ENCODE peak calls at places on chromosome 12, in four cellular contexts. G is tibial nerve, E is adrenal gland, J is mucosa of descending colon. P is an unnamed sample.

GRCh38 chr12:105716621-105717020 is 386.1 kb downstream of the C12orf75 start:
- DNase-seq in J (no peak), E (no peak), G (no peak), P (no peak)

GRCh38 chr12:32312049-32312670 is 87.2 kb upstream of the FGD4 start:
- DNase-seq in E (no peak), J (no peak), G (no peak), P (no peak)

GRCh38 chr12:119412811-119413794 is 78.6 kb downstream of the CCDC60 start:
- DNase-seq in G (peak), E (peak), J (no peak), P (no peak)

GRCh38 chr12:6826125-6826733 is 2.0 kb upstream of the P3H3 start:
- DNase-seq in J (no peak), G (no peak), E (no peak), P (peak)

GRCh38 chr12:49272790-49273725 is 8.2 kb downstream of the TUBA1C start:
- DNase-seq in J (no peak), G (no peak), E (no peak), P (no peak)

GRCh38 chr12:109963743-109964429 is 32.3 kb downstream of the GIT2 start:
- DNase-seq in J (peak), G (no peak), E (peak), P (no peak)

GRCh38 chr12:115411121-115411520 is 727.1 kb upstream of the TBX3 start:
- DNase-seq in E (no peak), G (no peak), J (no peak), P (no peak)

GRCh38 chr12:123829561-123829960 is 67.5 kb downstream of the DNAH10 start:
- DNase-seq in G (no peak), E (no peak), J (no peak), P (no peak)

GRCh38 chr12:104863549-104863948 is 94.5 kb downstream of the SLC41A2 start:
- DNase-seq in G (no peak), J (no peak), E (no peak), P (no peak)

GRCh38 chr12:101407438-101408345 is at the start of gene ARL1:
- DNase-seq in J (peak), E (peak), G (peak), P (peak)
- TF ChIP-seq CTCF in J (no peak), E (no peak), G (peak), P (no peak)

GRCh38 chr12:34393086-34393820 is 371.0 kb downstream of the ALG10 start:
- DNase-seq in E (peak), G (no peak), J (peak), P (peak)
- TF ChIP-seq CTCF in E (no peak), G (no peak), J (no peak), P (no peak)

GRCh38 chr12:15982921-15983320 is 71.8 kb downstream of the DERA start:
- DNase-seq in E (no peak), G (no peak), J (no peak), P (no peak)

GRCh38 chr12:15984963-15985362 is 73.8 kb downstream of the DERA start:
- DNase-seq in E (no peak), G (no peak), J (no peak), P (no peak)

GRCh38 chr12:15988983-15989382 is 77.9 kb downstream of the DERA start:
- DNase-seq in E (no peak), G (no peak), J (no peak), P (no peak)

GRCh38 chr12:15984097-15984800 is 73.1 kb downstream of the DERA start:
- DNase-seq in E (no peak), G (no peak), J (no peak), P (no peak)

DNA sequence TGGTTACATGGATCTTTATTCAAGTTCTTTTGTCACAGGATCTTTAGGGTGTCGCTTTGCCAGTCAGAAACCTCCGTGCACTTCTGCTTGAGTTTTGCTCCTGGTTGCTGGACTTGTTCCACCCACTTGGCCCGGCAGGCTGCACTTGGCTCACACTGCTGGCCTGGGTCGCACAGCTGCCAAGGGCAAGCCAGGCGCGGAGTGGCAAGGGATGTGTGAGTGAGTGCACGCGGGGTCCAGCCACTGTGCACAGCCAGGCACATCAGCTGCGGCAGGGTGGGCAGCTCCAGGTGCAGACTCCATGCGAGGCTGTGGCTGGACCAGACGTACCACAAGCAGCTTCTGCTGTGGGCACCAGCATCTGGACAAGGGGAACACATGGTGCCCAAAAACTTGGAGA is 76.6 kb downstream of the DERA start:
- DNase-seq in J (no peak), E (no peak), G (no peak), P (no peak)
- TF ChIP-seq CTCF in J (no peak), E (no peak), G (no peak), P (no peak)

DNA sequence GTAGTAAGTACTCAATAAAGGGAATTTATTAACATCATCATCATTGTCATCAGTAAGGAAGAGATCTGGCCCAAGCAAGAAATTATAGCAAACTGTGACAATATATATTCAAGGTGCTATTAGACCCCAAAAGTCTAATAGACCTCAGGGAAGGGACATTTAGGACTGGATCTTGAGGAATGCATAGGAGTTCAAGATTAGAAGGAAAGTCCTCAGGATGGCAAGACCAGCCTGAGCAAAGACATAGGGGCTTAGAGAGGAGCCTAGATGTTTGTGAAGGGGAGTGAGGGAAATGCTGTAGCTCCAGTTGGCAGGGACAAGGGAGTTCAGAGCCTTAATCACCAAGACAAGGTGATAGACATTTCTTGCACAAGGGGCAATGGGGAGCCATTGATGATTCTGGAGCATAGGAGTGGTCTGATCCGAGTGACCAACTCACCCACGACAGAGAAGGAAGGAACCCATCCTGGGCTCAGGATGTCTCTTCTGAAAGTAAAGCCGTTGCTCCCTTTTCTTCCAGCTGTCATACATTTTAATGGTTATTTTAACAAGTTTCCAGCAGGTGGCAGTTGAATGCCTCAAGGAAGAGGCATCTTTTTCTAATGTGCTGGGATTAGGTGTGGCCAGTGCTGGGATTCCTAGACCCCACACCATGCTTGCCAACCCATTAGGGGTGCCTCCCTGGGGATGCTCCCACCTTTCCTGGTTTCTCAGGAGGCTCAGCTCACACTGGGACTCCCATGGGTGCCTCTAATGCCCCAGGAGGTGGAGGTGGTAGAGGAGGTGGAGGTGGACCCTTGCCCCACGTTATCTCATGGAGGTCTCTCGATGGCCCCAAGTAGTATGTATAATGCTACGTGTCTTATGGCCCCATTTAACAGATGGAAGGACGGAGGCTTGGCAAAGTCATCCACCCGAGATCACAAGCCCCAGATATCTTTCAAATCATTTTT is 37.8 kb downstream of the PHETA1 start:
- DNase-seq in J (no peak), E (no peak), G (no peak), P (no peak)
- TF ChIP-seq CTCF in J (no peak), E (peak), G (peak), P (peak)

DNA sequence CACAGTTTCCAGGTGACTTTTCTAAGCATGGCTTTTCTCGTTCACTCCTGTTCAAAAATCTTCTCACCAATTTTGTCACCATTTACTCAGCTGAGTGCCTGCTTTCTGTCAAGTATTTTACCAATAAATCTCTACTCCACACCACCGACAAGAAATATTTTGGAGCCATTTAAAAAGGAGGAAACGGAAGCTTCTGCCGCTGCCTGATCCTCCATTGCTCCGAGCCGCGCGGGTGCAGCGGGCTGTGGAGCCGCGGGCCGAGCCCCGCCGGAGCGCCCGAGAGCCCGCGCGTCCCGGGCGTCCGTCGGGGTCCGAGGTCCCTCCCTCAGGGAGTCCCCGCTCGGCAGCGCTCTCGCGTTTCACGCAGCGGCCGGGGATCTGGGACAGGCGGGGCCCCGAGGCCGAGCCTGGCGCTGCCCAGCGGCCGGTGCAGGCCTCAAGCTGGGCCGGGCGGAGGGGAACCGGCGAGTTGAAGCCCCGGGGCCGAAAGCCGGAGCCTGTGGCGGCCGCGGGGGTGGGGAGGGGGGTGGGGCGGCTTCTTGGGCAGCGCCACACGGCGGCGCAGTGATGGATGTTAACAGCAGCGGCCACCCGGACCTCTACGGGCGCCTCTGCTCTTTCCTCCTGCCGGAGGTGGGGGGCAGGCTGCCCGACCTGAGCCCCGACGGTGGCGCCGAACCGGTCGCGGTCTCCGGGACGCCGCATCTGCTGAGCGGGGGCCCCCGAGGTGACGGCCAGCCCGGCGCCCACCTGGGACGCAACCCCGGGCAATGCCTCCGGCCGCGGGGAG is 1.1 kb upstream of the HEBP1 start:
- DNase-seq in E (peak), G (no peak), J (peak), P (peak)
- TF ChIP-seq CTCF in E (no peak), G (peak), J (peak), P (peak)